ENCODE peak calls at places on chromosomes 13 and 19, in ten cellular contexts. G is stomach, S is mucosa of descending colon, D is breast epithelium, Z is tibial nerve, J is sigmoid colon, A is upper lobe of left lung, B is neuronal stem cell, K is ovary, Y is right atrium auricular region. F is an unnamed sample.

GRCh38 chr19:6521718-6522646 is 8.8 kb upstream of the TNFSF9 start:
- DNase-seq in G (peak; percentile 46), S (peak; percentile 49), D (no peak), Z (no peak), J (no peak), A (peak; percentile 58), B (no peak), K (no peak), Y (no peak), F (peak; percentile 20)

GRCh38 chr13:69579351-69579750 is 528.3 kb upstream of the ATXN8OS start:
- DNase-seq in G (no peak), S (no peak), D (no peak), Z (no peak), J (no peak), A (no peak), B (no peak), K (no peak), Y (no peak), F (no peak)

GRCh38 chr13:23349127-23349897 is 84.2 kb downstream of the SACS start:
- DNase-seq in G (no peak), S (no peak), D (no peak), Z (peak; percentile 10), J (no peak), A (no peak), B (no peak), K (no peak), Y (no peak), F (no peak)

GRCh38 chr13:71290963-71291937 is 575.8 kb downstream of the DACH1 start:
- DNase-seq in G (no peak), S (no peak), D (no peak), Z (peak; percentile 39), J (no peak), A (peak; percentile 37), B (no peak), K (peak; percentile 20), Y (no peak), F (peak; percentile 62)

GRCh38 chr13:76012091-76012721 is 376.1 kb downstream of the LMO7 start:
- DNase-seq in G (no peak), S (no peak), D (no peak), Z (no peak), J (no peak), A (no peak), B (no peak), K (no peak), Y (no peak), F (no peak)

GRCh38 chr19:311813-312261 is 20.6 kb upstream of the PLPP2 start:
- DNase-seq in G (peak; percentile 18), S (no peak), D (no peak), Z (no peak), J (no peak), A (no peak), B (no peak), K (no peak), Y (no peak), F (no peak)

GRCh38 chr13:46575321-46575721 is 22.4 kb downstream of the LRCH1 start:
- DNase-seq in G (no peak), S (no peak), D (no peak), Z (no peak), J (no peak), A (no peak), B (no peak), K (no peak), Y (no peak), F (peak; percentile 30)

GRCh38 chr19:33047422-33047821 is 17.3 kb downstream of the RHPN2 start:
- DNase-seq in G (peak; percentile 83), S (peak; percentile 86), D (no peak), Z (no peak), J (no peak), A (peak; percentile 75), B (no peak), K (no peak), Y (no peak), F (no peak)

GRCh38 chr13:46492946-46493345 is 60.0 kb upstream of the LRCH1 start:
- DNase-seq in G (no peak), S (no peak), D (no peak), Z (peak; percentile 50), J (no peak), A (no peak), B (peak; percentile 37), K (no peak), Y (no peak), F (peak; percentile 19)

GRCh38 chr19:55439052-55439451 is 4.0 kb downstream of the SHISA7 start:
- DNase-seq in G (no peak), S (no peak), D (no peak), Z (no peak), J (no peak), A (no peak), B (no peak), K (no peak), Y (no peak), F (no peak)

GRCh38 chr19:51503428-51503827 is 1.8 kb upstream of the SIGLEC12 start:
- DNase-seq in G (no peak), S (no peak), D (no peak), Z (no peak), J (no peak), A (no peak), B (no peak), K (no peak), Y (no peak), F (no peak)

GRCh38 chr13:44904982-44905381 is 84.3 kb downstream of the NUFIP1 start:
- DNase-seq in G (peak; percentile 52), S (peak; percentile 42), D (no peak), Z (peak; percentile 66), J (peak; percentile 85), A (no peak), B (no peak), K (peak; percentile 50), Y (peak; percentile 70), F (no peak)

GRCh38 chr19:18173054-18173571 is 500 bp upstream of the IFI30 start:
- DNase-seq in G (no peak), S (peak; percentile 64), D (no peak), Z (peak; percentile 61), J (peak; percentile 86), A (peak; percentile 86), B (no peak), K (peak; percentile 44), Y (no peak), F (no peak)

GRCh38 chr13:95626768-95627167 is 17.7 kb downstream of the DZIP1 start:
- DNase-seq in G (no peak), S (no peak), D (no peak), Z (no peak), J (no peak), A (no peak), B (no peak), K (no peak), Y (no peak), F (no peak)
- H3K4me1 ChIP-seq in G (no peaks in the 10 kb centered on the region), S (no peaks in the 10 kb centered on the region), D (no peaks in the 10 kb centered on the region), Z (no peaks in the 10 kb centered on the region), J (no peaks in the 10 kb centered on the region), A (no peaks in the 10 kb centered on the region), B (no peaks in the 10 kb centered on the region), K (no peaks in the 10 kb centered on the region), Y (no peaks in the 10 kb centered on the region), F (no peaks in the 10 kb centered on the region)

GRCh38 chr13:113491982-113492381 is 1.5 kb upstream of the DCUN1D2 start:
- DNase-seq in G (no peak), S (no peak), D (no peak), Z (no peak), J (no peak), A (no peak), B (no peak), K (no peak), Y (no peak), F (no peak)
- H3K4me1 ChIP-seq in G (peaks cover 77% of the 10 kb centered on the region), S (peaks cover 33% of the 10 kb centered on the region), D (peaks cover 7% of the 10 kb centered on the region), Z (peaks cover 45% of the 10 kb centered on the region), J (peaks cover 84% of the 10 kb centered on the region), A (peaks cover 70% of the 10 kb centered on the region), B (peaks cover 19% of the 10 kb centered on the region), K (peaks cover 16% of the 10 kb centered on the region), Y (peaks cover 69% of the 10 kb centered on the region), F (peaks cover 51% of the 10 kb centered on the region)

GRCh38 chr19:15464394-15465385 is at the start of gene RASAL3:
- DNase-seq in G (no peak), S (peak; percentile 61), D (no peak), Z (no peak), J (no peak), A (peak; percentile 61), B (no peak), K (no peak), Y (no peak), F (peak; percentile 86)
- H3K4me1 ChIP-seq in G (peaks cover 7% of the 10 kb centered on the region), S (no peaks in the 10 kb centered on the region), D (no peaks in the 10 kb centered on the region), Z (no peaks in the 10 kb centered on the region), J (peaks cover 4% of the 10 kb centered on the region), A (peaks cover 28% of the 10 kb centered on the region), B (no peaks in the 10 kb centered on the region), K (no peaks in the 10 kb centered on the region), Y (peaks cover 6% of the 10 kb centered on the region), F (peaks cover 48% of the 10 kb centered on the region)

DNA sequence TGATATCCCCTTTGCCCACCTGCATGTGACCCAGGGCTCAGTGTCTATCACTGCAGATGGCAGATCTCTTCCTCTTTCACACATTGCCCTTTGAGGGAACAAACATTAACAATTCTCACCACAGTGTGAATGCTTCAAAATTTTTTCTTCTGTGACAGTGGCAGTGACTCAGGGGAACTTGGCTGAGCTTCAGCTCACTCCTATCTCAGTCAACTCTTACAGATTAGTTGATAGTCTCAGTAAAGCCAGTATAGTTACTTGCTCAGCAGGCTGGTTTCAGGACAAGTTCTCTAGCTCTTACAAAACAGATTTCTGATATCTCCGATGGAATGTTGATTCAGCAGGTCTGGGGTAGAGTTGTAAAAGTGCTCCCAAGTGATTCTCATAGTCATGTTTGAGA is 166.9 kb downstream of the DLEU7 start:
- DNase-seq in G (no peak), S (no peak), D (no peak), Z (no peak), J (no peak), A (no peak), B (no peak), K (no peak), Y (no peak), F (no peak)
- H3K4me1 ChIP-seq in G (peaks cover 4% of the 10 kb centered on the region), S (no peaks in the 10 kb centered on the region), D (no peaks in the 10 kb centered on the region), Z (peaks cover 33% of the 10 kb centered on the region), J (no peaks in the 10 kb centered on the region), A (peaks cover 14% of the 10 kb centered on the region), B (peaks cover 6% of the 10 kb centered on the region), K (no peaks in the 10 kb centered on the region), Y (peaks cover 17% of the 10 kb centered on the region), F (peaks cover 20% of the 10 kb centered on the region)